ENCODE peak calls at places on chromosomes 6 and 20, in six cellular contexts. One of them, this sample, is unnamed.

GRCh38 chr6:81844686-81845085 is 92.2 kb upstream of the TENT5A start:
- DNase-seq in CD8-positive, alpha-beta T cell: no peak
- DNase-seq in AG04449: no peak
- DNase-seq in thoracic aorta: no peak
- DNase-seq in heart right ventricle: no peak
- DNase-seq in lung: no peak
- DNase-seq in this sample: no peak

GRCh38 chr20:53092772-53093171 is 120.6 kb downstream of the TSHZ2 start:
- DNase-seq in AG04449: no peak
- DNase-seq in thoracic aorta: no peak
- DNase-seq in lung: no peak
- DNase-seq in CD8-positive, alpha-beta T cell: no peak
- DNase-seq in heart right ventricle: no peak
- DNase-seq in this sample: no peak

GRCh38 chr20:47118641-47119040 is 224.0 kb downstream of the EYA2 start:
- DNase-seq in heart right ventricle: no peak
- DNase-seq in AG04449: no peak
- DNase-seq in CD8-positive, alpha-beta T cell: no peak
- DNase-seq in lung: no peak
- DNase-seq in thoracic aorta: no peak
- DNase-seq in this sample: no peak

GRCh38 chr6:18183736-18184135 is 28.5 kb downstream of the KDM1B start:
- DNase-seq in CD8-positive, alpha-beta T cell: no peak
- DNase-seq in lung: no peak
- DNase-seq in AG04449: no peak
- DNase-seq in thoracic aorta: no peak
- DNase-seq in heart right ventricle: no peak
- DNase-seq in this sample: no peak

GRCh38 chr6:56652994-56653393 is 10.3 kb upstream of the DST start:
- DNase-seq in thoracic aorta: no peak
- DNase-seq in CD8-positive, alpha-beta T cell: no peak
- DNase-seq in heart right ventricle: no peak
- DNase-seq in lung: no peak
- DNase-seq in AG04449: peak
- DNase-seq in this sample: no peak

GRCh38 chr6:160513836-160514235 is 150.2 kb downstream of the LPA start:
- DNase-seq in CD8-positive, alpha-beta T cell: no peak
- DNase-seq in lung: no peak
- DNase-seq in AG04449: no peak
- DNase-seq in heart right ventricle: no peak
- DNase-seq in thoracic aorta: no peak
- DNase-seq in this sample: no peak

GRCh38 chr20:43955244-43956191 is 40.9 kb downstream of the TOX2 start:
- DNase-seq in heart right ventricle: no peak
- DNase-seq in lung: peak
- DNase-seq in thoracic aorta: peak
- DNase-seq in AG04449: peak
- DNase-seq in CD8-positive, alpha-beta T cell: peak
- DNase-seq in this sample: peak

GRCh38 chr20:50297498-50298348 is 107.1 kb downstream of the CEBPB start:
- DNase-seq in lung: no peak
- DNase-seq in CD8-positive, alpha-beta T cell: no peak
- DNase-seq in heart right ventricle: no peak
- DNase-seq in thoracic aorta: no peak
- DNase-seq in AG04449: no peak
- DNase-seq in this sample: no peak

GRCh38 chr20:21739161-21739560 is 33.7 kb downstream of the PAX1 start:
- DNase-seq in AG04449: no peak
- DNase-seq in CD8-positive, alpha-beta T cell: no peak
- DNase-seq in thoracic aorta: no peak
- DNase-seq in lung: no peak
- DNase-seq in heart right ventricle: no peak
- DNase-seq in this sample: no peak

GRCh38 chr6:122381494-122382083 is 17.9 kb upstream of the HSF2 start:
- DNase-seq in lung: peak
- DNase-seq in AG04449: peak
- DNase-seq in CD8-positive, alpha-beta T cell: peak
- DNase-seq in thoracic aorta: no peak
- DNase-seq in heart right ventricle: no peak
- DNase-seq in this sample: peak

GRCh38 chr6:34813028-34813742 is 21.3 kb downstream of the BLTP3A start:
- DNase-seq in thoracic aorta: no peak
- DNase-seq in heart right ventricle: no peak
- DNase-seq in CD8-positive, alpha-beta T cell: no peak
- DNase-seq in lung: no peak
- DNase-seq in AG04449: no peak
- DNase-seq in this sample: no peak

GRCh38 chr6:96789871-96790270 is 47.4 kb downstream of the GPR63 start:
- DNase-seq in heart right ventricle: no peak
- DNase-seq in AG04449: no peak
- DNase-seq in lung: no peak
- DNase-seq in CD8-positive, alpha-beta T cell: no peak
- DNase-seq in thoracic aorta: no peak
- DNase-seq in this sample: no peak

GRCh38 chr6:144215402-144215931 is 65.2 kb downstream of the STX11 start:
- DNase-seq in heart right ventricle: peak
- DNase-seq in CD8-positive, alpha-beta T cell: peak
- DNase-seq in lung: no peak
- DNase-seq in AG04449: no peak
- DNase-seq in thoracic aorta: no peak
- DNase-seq in this sample: no peak

GRCh38 chr20:51506527-51507356 is 35.8 kb downstream of the NFATC2 start:
- DNase-seq in heart right ventricle: no peak
- DNase-seq in lung: no peak
- DNase-seq in AG04449: no peak
- DNase-seq in CD8-positive, alpha-beta T cell: no peak
- DNase-seq in thoracic aorta: no peak
- DNase-seq in this sample: no peak

GRCh38 chr20:61694666-61695065 is 371.0 kb downstream of the TAF4 start:
- DNase-seq in CD8-positive, alpha-beta T cell: no peak
- DNase-seq in heart right ventricle: peak
- DNase-seq in AG04449: no peak
- DNase-seq in lung: no peak
- DNase-seq in thoracic aorta: no peak
- DNase-seq in this sample: no peak

GRCh38 chr6:149948011-149948410 is 6.2 kb downstream of the ULBP2 start:
- DNase-seq in AG04449: no peak
- DNase-seq in heart right ventricle: no peak
- DNase-seq in lung: no peak
- DNase-seq in CD8-positive, alpha-beta T cell: no peak
- DNase-seq in thoracic aorta: no peak
- DNase-seq in this sample: no peak

GRCh38 chr20:11651138-11651537 is 266.6 kb upstream of the BTBD3 start:
- DNase-seq in lung: no peak
- DNase-seq in AG04449: no peak
- DNase-seq in heart right ventricle: no peak
- DNase-seq in CD8-positive, alpha-beta T cell: no peak
- DNase-seq in thoracic aorta: no peak
- DNase-seq in this sample: no peak

GRCh38 chr6:75176076-75176582 is 29.7 kb downstream of the COL12A1 start:
- DNase-seq in CD8-positive, alpha-beta T cell: no peak
- DNase-seq in lung: no peak
- DNase-seq in AG04449: no peak
- DNase-seq in thoracic aorta: no peak
- DNase-seq in heart right ventricle: no peak
- DNase-seq in this sample: no peak

GRCh38 chr6:132404736-132405135 is 3.5 kb upstream of the MOXD1 start:
- DNase-seq in CD8-positive, alpha-beta T cell: no peak
- DNase-seq in thoracic aorta: no peak
- DNase-seq in AG04449: no peak
- DNase-seq in heart right ventricle: no peak
- DNase-seq in lung: no peak
- DNase-seq in this sample: no peak

GRCh38 chr6:160801418-160801817 is 99.4 kb downstream of the PLG start:
- DNase-seq in AG04449: no peak
- DNase-seq in heart right ventricle: no peak
- DNase-seq in CD8-positive, alpha-beta T cell: no peak
- DNase-seq in thoracic aorta: no peak
- DNase-seq in lung: no peak
- DNase-seq in this sample: no peak

GRCh38 chr20:35821807-35822242 is 50.0 kb downstream of the PHF20 start:
- DNase-seq in CD8-positive, alpha-beta T cell: no peak
- DNase-seq in thoracic aorta: no peak
- DNase-seq in heart right ventricle: no peak
- DNase-seq in AG04449: peak
- DNase-seq in lung: no peak
- DNase-seq in this sample: no peak

GRCh38 chr6:35469711-35470662 is 1.8 kb downstream of the RPL10A start:
- DNase-seq in thoracic aorta: no peak
- DNase-seq in CD8-positive, alpha-beta T cell: no peak
- DNase-seq in heart right ventricle: no peak
- DNase-seq in AG04449: no peak
- DNase-seq in lung: no peak
- DNase-seq in this sample: no peak

GRCh38 chr6:109024368-109024767 is 70.3 kb downstream of the SESN1 start:
- DNase-seq in thoracic aorta: no peak
- DNase-seq in heart right ventricle: no peak
- DNase-seq in CD8-positive, alpha-beta T cell: no peak
- DNase-seq in AG04449: no peak
- DNase-seq in lung: no peak
- DNase-seq in this sample: no peak

GRCh38 chr6:56529594-56530191 is 113.0 kb downstream of the DST start:
- DNase-seq in AG04449: no peak
- DNase-seq in thoracic aorta: no peak
- DNase-seq in CD8-positive, alpha-beta T cell: no peak
- DNase-seq in lung: no peak
- DNase-seq in heart right ventricle: no peak
- DNase-seq in this sample: no peak

GRCh38 chr6:44456070-44456965 is 68.8 kb downstream of the CDC5L start:
- DNase-seq in AG04449: no peak
- DNase-seq in CD8-positive, alpha-beta T cell: peak
- DNase-seq in thoracic aorta: no peak
- DNase-seq in heart right ventricle: peak
- DNase-seq in lung: no peak
- DNase-seq in this sample: peak

GRCh38 chr6:1612902-1613301 is 3.2 kb downstream of the FOXC1 start:
- DNase-seq in CD8-positive, alpha-beta T cell: no peak
- DNase-seq in heart right ventricle: no peak
- DNase-seq in AG04449: no peak
- DNase-seq in lung: no peak
- DNase-seq in thoracic aorta: no peak
- DNase-seq in this sample: peak
- H3K4me3 ChIP-seq in CD8-positive, alpha-beta T cell: no peak
- H3K4me3 ChIP-seq in heart right ventricle: peak
- H3K4me3 ChIP-seq in AG04449: peak
- H3K4me3 ChIP-seq in lung: no peak
- H3K4me3 ChIP-seq in thoracic aorta: peak
- H3K4me3 ChIP-seq in this sample: peak

GRCh38 chr6:38714239-38715015 is 684 bp upstream of the DNAH8 start:
- DNase-seq in heart right ventricle: no peak
- DNase-seq in CD8-positive, alpha-beta T cell: no peak
- DNase-seq in AG04449: no peak
- DNase-seq in lung: no peak
- DNase-seq in thoracic aorta: no peak
- DNase-seq in this sample: no peak
- H3K4me3 ChIP-seq in heart right ventricle: peak
- H3K4me3 ChIP-seq in CD8-positive, alpha-beta T cell: peak
- H3K4me3 ChIP-seq in AG04449: no peak
- H3K4me3 ChIP-seq in lung: no peak
- H3K4me3 ChIP-seq in thoracic aorta: peak
- H3K4me3 ChIP-seq in this sample: no peak

GRCh38 chr20:33686008-33686983 is at the start of gene E2F1:
- DNase-seq in AG04449: no peak
- DNase-seq in heart right ventricle: peak
- DNase-seq in lung: peak
- DNase-seq in CD8-positive, alpha-beta T cell: peak
- DNase-seq in thoracic aorta: peak
- DNase-seq in this sample: peak

GRCh38 chr20:33686984-33687366 is 790 bp upstream of the E2F1 start:
- DNase-seq in thoracic aorta: no peak
- DNase-seq in lung: no peak
- DNase-seq in AG04449: no peak
- DNase-seq in heart right ventricle: no peak
- DNase-seq in CD8-positive, alpha-beta T cell: no peak
- DNase-seq in this sample: no peak

GRCh38 chr20:33685328-33686007 is 717 bp downstream of the E2F1 start:
- DNase-seq in thoracic aorta: no peak
- DNase-seq in lung: no peak
- DNase-seq in CD8-positive, alpha-beta T cell: peak
- DNase-seq in heart right ventricle: no peak
- DNase-seq in AG04449: no peak
- DNase-seq in this sample: no peak

GRCh38 chr20:33687370-33687915 is 1.3 kb upstream of the E2F1 start:
- DNase-seq in CD8-positive, alpha-beta T cell: no peak
- DNase-seq in AG04449: no peak
- DNase-seq in thoracic aorta: no peak
- DNase-seq in lung: no peak
- DNase-seq in heart right ventricle: no peak
- DNase-seq in this sample: no peak

DNA sequence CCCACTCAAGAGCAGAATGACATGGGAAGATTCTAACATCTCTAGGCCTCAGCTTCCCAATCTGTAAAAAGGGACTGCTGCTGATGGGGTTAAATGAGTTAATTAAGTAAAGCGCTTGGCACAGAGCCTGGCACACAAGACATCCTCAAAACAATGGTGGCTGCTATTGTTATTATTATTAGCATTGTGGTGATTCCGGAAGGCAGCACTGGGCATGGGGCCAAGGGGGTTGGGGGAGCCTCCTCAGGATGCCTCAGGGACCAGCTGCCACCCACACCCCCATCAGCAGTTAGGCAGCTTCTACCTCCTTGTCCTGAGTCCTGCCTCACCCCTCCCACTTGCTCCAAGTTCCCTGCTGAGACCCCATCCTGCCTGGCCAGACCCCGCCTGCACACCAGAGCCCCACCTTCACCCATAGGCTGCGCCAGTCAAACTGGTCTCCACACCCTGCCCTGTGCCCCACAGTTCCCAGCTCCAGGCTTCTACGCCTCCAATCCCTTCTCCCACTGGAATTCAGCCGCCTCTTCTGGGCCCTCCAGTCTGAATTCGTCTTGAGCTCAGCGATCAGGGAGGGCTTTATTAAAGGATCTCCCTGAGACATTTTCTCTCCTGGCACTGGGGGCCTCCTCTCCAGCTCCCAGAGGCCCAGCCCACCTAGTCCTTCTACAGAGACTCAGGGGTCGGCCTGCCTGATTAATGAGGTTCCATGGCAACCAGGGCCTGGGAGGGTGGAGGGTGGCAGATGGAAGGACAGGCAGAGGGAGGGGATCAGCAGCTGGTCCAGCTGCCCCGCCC is 1.5 kb downstream of the E2F1 start:
- DNase-seq in heart right ventricle: no peak
- DNase-seq in thoracic aorta: no peak
- DNase-seq in CD8-positive, alpha-beta T cell: no peak
- DNase-seq in lung: no peak
- DNase-seq in AG04449: no peak
- DNase-seq in this sample: no peak
- H3K4me3 ChIP-seq in heart right ventricle: no peak
- H3K4me3 ChIP-seq in thoracic aorta: no peak
- H3K4me3 ChIP-seq in CD8-positive, alpha-beta T cell: no peak
- H3K4me3 ChIP-seq in lung: no peak
- H3K4me3 ChIP-seq in AG04449: peak
- H3K4me3 ChIP-seq in this sample: peak

DNA sequence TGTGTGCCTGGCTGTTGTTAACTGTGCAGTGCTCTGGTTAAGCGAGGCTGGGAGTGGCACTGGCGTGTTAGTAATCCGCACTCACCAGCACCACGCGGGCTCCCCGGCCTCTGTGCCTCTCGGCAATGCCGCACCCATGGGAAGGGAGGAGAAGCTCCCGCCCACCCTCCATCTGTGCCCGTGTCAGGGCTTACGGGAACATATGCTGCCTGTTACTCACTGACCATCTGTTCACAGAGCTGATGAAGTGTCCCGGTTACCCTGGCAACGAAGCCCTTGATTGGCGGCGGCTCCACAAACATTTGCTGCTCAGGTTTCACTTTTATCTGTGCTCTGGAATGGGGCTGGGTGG is 114.7 kb downstream of the PSMB1 start:
- DNase-seq in thoracic aorta: peak
- DNase-seq in heart right ventricle: peak
- DNase-seq in CD8-positive, alpha-beta T cell: no peak
- DNase-seq in lung: peak
- DNase-seq in AG04449: peak
- DNase-seq in this sample: peak
- H3K4me3 ChIP-seq in thoracic aorta: peak
- H3K4me3 ChIP-seq in heart right ventricle: peak
- H3K4me3 ChIP-seq in CD8-positive, alpha-beta T cell: no peak
- H3K4me3 ChIP-seq in lung: no peak
- H3K4me3 ChIP-seq in AG04449: peak
- H3K4me3 ChIP-seq in this sample: no peak

This sample was measured in HFF-Myc.